ENCODE peak calls at places on chromosomes 3 and 15, in nine cellular contexts. C is H9; Y is mesendoderm; H is psoas muscle; D is CD8-positive, alpha-beta T cell; X is Panc1; W is Peyer's patch; O is ovary; Q is A549. Z is an unnamed sample.

GRCh38 chr3:136883967-136884720 is 22.1 kb downstream of the NCK1 start:
- DNase-seq in C (no peak), Y (no peak), H (no peak), D (no peak), X (no peak), W (no peak), O (no peak), Q (no peak), Z (no peak)

GRCh38 chr3:182829761-182830405 is 36.6 kb downstream of the ATP11B start:
- DNase-seq in C (no peak), Y (no peak), H (no peak), D (no peak), X (no peak), W (no peak), O (no peak), Q (no peak), Z (no peak)

GRCh38 chr15:36791849-36792618 is 212.6 kb downstream of the CDIN1 start:
- DNase-seq in C (no peak), Y (no peak), H (peak; percentile 27), D (no peak), X (no peak), W (no peak), O (no peak), Q (no peak), Z (peak; percentile 69)

GRCh38 chr3:18609184-18609583 is 184.0 kb upstream of the SATB1 start:
- DNase-seq in C (no peak), Y (no peak), H (no peak), D (no peak), X (no peak), W (no peak), O (no peak), Q (no peak), Z (no peak)

GRCh38 chr15:33215941-33216872 is 21.7 kb upstream of the FMN1 start:
- DNase-seq in C (no peak), Y (peak; percentile 65), H (no peak), D (no peak), X (no peak), W (no peak), O (no peak), Q (peak; percentile 53), Z (no peak)

GRCh38 chr3:89419647-89420141 is 312.3 kb downstream of the EPHA3 start:
- DNase-seq in C (no peak), Y (no peak), H (no peak), D (no peak), X (no peak), W (no peak), O (no peak), Q (no peak), Z (no peak)

GRCh38 chr3:187695434-187695833 is 6.9 kb downstream of the RTP2 start:
- DNase-seq in C (no peak), Y (no peak), H (no peak), D (no peak), X (no peak), W (no peak), O (no peak), Q (no peak), Z (no peak)

GRCh38 chr3:42632146-42632545 is 21.4 kb upstream of the ZBTB47 start:
- DNase-seq in C (no peak), Y (no peak), H (no peak), D (no peak), X (no peak), W (no peak), O (no peak), Q (no peak), Z (no peak)

GRCh38 chr3:156615592-156616173 is 58.7 kb upstream of the TIPARP start:
- DNase-seq in C (no peak), Y (peak; percentile 65), H (no peak), D (no peak), X (no peak), W (no peak), O (no peak), Q (no peak), Z (no peak)

GRCh38 chr3:190543656-190544055 is 29.8 kb downstream of the IL1RAP start:
- DNase-seq in C (no peak), Y (no peak), H (no peak), D (no peak), X (no peak), W (no peak), O (no peak), Q (no peak), Z (no peak)

GRCh38 chr3:197339841-197340520 is 41.6 kb upstream of the DLG1 start:
- DNase-seq in C (no peak), Y (peak; percentile 23), H (peak; percentile 32), D (no peak), X (no peak), W (peak; percentile 46), O (no peak), Q (no peak), Z (no peak)

GRCh38 chr3:171054921-171055320 is 28.4 kb upstream of the SLC2A2 start:
- DNase-seq in C (no peak), Y (no peak), H (no peak), D (no peak), X (no peak), W (no peak), O (no peak), Q (no peak), Z (no peak)

GRCh38 chr3:31539275-31539674 is 6.5 kb downstream of the STT3B start:
- DNase-seq in C (no peak), Y (no peak), H (no peak), D (no peak), X (no peak), W (no peak), O (no peak), Q (no peak), Z (no peak)

GRCh38 chr3:72816843-72817485 is 31.3 kb downstream of the SHQ1 start:
- DNase-seq in C (no peak), Y (no peak), H (no peak), D (no peak), X (no peak), W (no peak), O (no peak), Q (no peak), Z (no peak)

GRCh38 chr3:112373924-112374323 is 41.0 kb downstream of the CD200 start:
- DNase-seq in C (no peak), Y (no peak), H (no peak), D (no peak), X (no peak), W (no peak), O (no peak), Q (no peak), Z (no peak)

GRCh38 chr15:74775132-74775562 is 6.7 kb upstream of the CSK start:
- DNase-seq in C (no peak), Y (no peak), H (no peak), D (no peak), X (no peak), W (peak; percentile 74), O (no peak), Q (no peak), Z (no peak)

DNA sequence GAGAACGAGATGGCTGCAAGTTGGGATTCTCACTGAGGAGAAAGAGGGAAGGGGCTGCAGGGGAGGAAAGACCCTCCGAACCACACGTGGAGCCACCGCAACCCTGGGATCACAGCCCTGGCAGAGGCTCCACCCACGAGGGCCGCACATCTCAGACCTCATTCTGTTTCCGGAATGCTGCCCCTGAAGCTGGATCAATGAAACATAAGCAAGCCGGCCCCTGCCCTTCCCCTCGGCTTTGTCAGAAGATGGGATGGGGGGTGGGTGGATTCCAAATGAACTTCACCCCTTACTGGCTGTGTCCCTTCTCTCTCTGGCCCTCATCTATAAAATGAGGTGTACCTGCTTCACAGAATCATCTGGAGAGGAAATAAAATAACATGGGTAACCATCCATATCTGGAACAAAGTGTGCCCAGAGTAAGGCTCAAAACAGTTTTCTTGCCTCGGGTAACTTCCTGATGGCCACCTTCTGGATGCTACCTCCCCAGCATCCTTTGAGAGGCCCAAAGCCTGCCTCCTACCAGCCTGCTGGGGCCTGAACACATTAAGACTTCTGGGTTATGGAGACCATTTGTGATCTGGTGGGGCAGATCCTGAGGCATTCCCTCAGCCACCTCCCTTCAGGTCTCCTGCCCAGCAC is 4.6 kb upstream of the CCDC9B start:
- DNase-seq in C (no peak), Y (no peak), H (no peak), D (no peak), X (no peak), W (peak; percentile 55), O (no peak), Q (no peak), Z (no peak)
- H3K4me1 ChIP-seq in C (no peaks in the 10 kb centered on the region), Y (no peaks in the 10 kb centered on the region), H (peaks cover 31% of the 10 kb centered on the region), D (no peaks in the 10 kb centered on the region), X (peaks cover 32% of the 10 kb centered on the region), W (no peaks in the 10 kb centered on the region), O (peaks cover 8% of the 10 kb centered on the region), Q (peaks cover 41% of the 10 kb centered on the region), Z (peaks cover 48% of the 10 kb centered on the region)

DNA sequence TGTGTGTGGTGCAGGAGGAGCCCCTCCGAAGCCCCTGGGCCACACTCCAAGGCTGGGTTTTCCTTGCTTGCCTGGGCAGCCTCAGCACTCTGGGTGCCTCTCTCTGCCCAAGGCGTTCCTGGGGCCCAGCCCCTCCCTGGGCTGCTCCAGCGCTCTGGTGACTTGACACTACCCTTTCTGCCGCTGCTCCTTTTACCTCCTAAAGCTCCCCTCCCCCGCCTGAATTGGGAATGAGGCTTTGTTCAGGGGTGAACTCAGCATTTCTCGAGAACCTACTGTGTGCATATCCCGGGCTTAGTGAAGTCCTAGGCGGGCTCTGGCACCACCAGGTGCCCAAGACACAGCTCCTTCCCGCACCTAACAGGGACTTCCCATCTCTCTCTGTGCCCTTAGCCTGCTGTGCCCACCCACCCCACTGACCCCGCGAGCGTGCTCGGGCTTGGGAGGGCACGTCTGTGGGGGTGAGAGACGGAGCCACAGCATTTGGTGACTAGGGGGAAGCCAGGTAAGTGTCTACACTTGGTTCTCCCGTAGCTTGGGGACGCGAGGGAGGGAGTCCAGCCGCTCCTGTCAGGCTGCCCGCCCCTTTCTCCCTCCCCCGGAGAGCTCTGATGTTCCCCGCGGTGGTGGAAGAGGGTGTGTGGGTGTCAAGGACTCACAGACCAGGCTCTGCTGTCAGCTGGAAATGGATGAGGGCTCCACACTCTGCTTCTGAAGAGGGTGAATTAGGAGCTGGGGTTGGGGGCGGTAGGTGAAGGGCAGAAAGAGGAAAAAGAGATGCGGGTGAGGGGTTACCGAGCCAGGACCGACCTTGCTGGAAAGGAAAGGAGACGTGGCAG is 1.1 kb upstream of the BAHD1 start:
- DNase-seq in C (peak; percentile 87), Y (peak; percentile 95), H (peak; percentile 42), D (no peak), X (no peak), W (peak; percentile 65), O (peak; percentile 77), Q (peak; percentile 18), Z (no peak)
- H3K4me1 ChIP-seq in C (peaks cover 21% of the 10 kb centered on the region), Y (peaks cover 44% of the 10 kb centered on the region), H (peaks cover 19% of the 10 kb centered on the region), D (peaks cover 58% of the 10 kb centered on the region), X (peaks cover 57% of the 10 kb centered on the region), W (peaks cover 31% of the 10 kb centered on the region), O (peaks cover 19% of the 10 kb centered on the region), Q (peaks cover 22% of the 10 kb centered on the region), Z (peaks cover 57% of the 10 kb centered on the region)

GRCh38 chr15:67836477-67836876 is 3.4 kb downstream of the RNU6-1 start:
- DNase-seq in C (no peak), Y (no peak), H (peak; percentile 40), D (no peak), X (no peak), W (peak; percentile 82), O (peak; percentile 66), Q (peak; percentile 47), Z (peak; percentile 63)
- H3K4me1 ChIP-seq in C (peaks cover 3% of the 10 kb centered on the region), Y (peaks cover 4% of the 10 kb centered on the region), H (peaks cover 22% of the 10 kb centered on the region), D (peaks cover 51% of the 10 kb centered on the region), X (peaks cover 42% of the 10 kb centered on the region), W (peaks cover 32% of the 10 kb centered on the region), O (peaks cover 20% of the 10 kb centered on the region), Q (peaks cover 23% of the 10 kb centered on the region), Z (peaks cover 65% of the 10 kb centered on the region)

DNA sequence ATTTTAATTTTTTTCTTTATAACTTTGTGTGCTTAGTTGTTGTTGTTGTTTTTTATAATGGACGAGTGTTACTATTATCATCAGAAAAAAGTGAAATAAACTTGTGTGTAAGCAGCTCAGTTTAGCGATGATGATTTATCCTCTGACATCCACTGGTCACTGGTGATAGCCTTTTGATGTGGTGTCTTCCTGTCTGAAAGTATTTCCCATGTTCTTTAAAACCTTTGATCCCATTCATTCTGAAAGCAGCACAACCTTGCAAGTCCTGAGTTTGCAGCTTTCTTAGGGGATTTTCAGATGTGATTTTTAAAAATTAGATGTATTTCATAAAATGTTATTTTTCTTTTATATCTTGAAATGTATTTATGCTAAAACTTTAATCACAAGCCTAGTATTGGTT is 85.9 kb upstream of the ZPLD1 start:
- DNase-seq in C (no peak), Y (no peak), H (no peak), D (no peak), X (no peak), W (no peak), O (no peak), Q (no peak), Z (no peak)
- H3K4me1 ChIP-seq in C (no peaks in the 10 kb centered on the region), Y (no peaks in the 10 kb centered on the region), H (no peaks in the 10 kb centered on the region), D (no peaks in the 10 kb centered on the region), X (no peaks in the 10 kb centered on the region), W (no peaks in the 10 kb centered on the region), O (no peaks in the 10 kb centered on the region), Q (no peaks in the 10 kb centered on the region), Z (no peaks in the 10 kb centered on the region)

Z was measured in sigmoid colon.